ENCODE peak calls at places on chromosomes 6 and 20, in five cellular contexts. V is T-helper 1 cell; P is CMK; K is stimulated activated naive CD8-positive, alpha-beta T cell treated with anti-CD3 and anti-CD28 coated beads, Interleukin-15, amount 100 ng/mL, for 72 hours; Q is AG04450. B is an unnamed sample.

GRCh38 chr6:12476484-12476883 is 186.3 kb downstream of the EDN1 start:
- DNase-seq in V (no peak), P (no peak), K (no peak), Q (no peak), B (no peak)

GRCh38 chr6:42175860-42176259 is 2.7 kb downstream of the GUCA1A start:
- DNase-seq in V (no peak), P (no peak), K (no peak), Q (no peak), B (no peak)

GRCh38 chr20:25600632-25601031 is 15.3 kb upstream of the NINL start:
- DNase-seq in V (no peak), P (no peak), K (no peak), Q (no peak), B (no peak)

GRCh38 chr6:13579911-13580310 is 5.5 kb downstream of the SIRT5 start:
- DNase-seq in V (no peak), P (no peak), K (no peak), Q (no peak), B (no peak)

GRCh38 chr6:129276986-129277385 is 394.0 kb downstream of the LAMA2 start:
- DNase-seq in V (no peak), P (no peak), K (no peak), Q (no peak), B (no peak)

GRCh38 chr20:46724343-46724959 is 15.0 kb downstream of the SLC2A10 start:
- DNase-seq in V (no peak), P (no peak), K (no peak), Q (no peak), B (no peak)

GRCh38 chr6:51300510-51300909 is 481.8 kb downstream of the TFAP2B start:
- DNase-seq in V (no peak), P (no peak), K (no peak), Q (no peak), B (no peak)

GRCh38 chr6:54801669-54802068 is 44.9 kb upstream of the FAM83B start:
- DNase-seq in V (no peak), P (no peak), K (no peak), Q (peak), B (no peak)

GRCh38 chr6:31356216-31356945 is 598 bp downstream of the HLA-B start:
- DNase-seq in V (peak), P (no peak), K (peak), Q (no peak), B (no peak)

GRCh38 chr6:109187399-109188114 is 92.2 kb downstream of the CEP57L1 start:
- DNase-seq in V (peak), P (peak), K (peak), Q (no peak), B (peak)

GRCh38 chr6:46312657-46313056 is 141.9 kb upstream of the ENPP5 start:
- DNase-seq in V (no peak), P (no peak), K (no peak), Q (no peak), B (no peak)

GRCh38 chr6:105804436-105804835 is 281.7 kb upstream of the PRDM1 start:
- DNase-seq in V (no peak), P (no peak), K (no peak), Q (no peak), B (no peak)

GRCh38 chr20:22890605-22891300 is 144.4 kb upstream of the SSTR4 start:
- DNase-seq in V (no peak), P (no peak), K (no peak), Q (no peak), B (no peak)

GRCh38 chr20:37868998-37869861 is 33.7 kb upstream of the VSTM2L start:
- DNase-seq in V (no peak), P (no peak), K (no peak), Q (no peak), B (no peak)

GRCh38 chr20:48157970-48158369 is 372.7 kb upstream of the SULF2 start:
- DNase-seq in V (no peak), P (no peak), K (no peak), Q (no peak), B (peak)

GRCh38 chr20:48180039-48180438 is 394.8 kb upstream of the SULF2 start:
- DNase-seq in V (no peak), P (no peak), K (no peak), Q (no peak), B (no peak)

GRCh38 chr6:36911946-36912555 is 26.3 kb downstream of the C6orf89 start:
- DNase-seq in V (peak), P (peak), K (no peak), Q (no peak), B (no peak)

GRCh38 chr20:56517641-56518040 is 6.9 kb upstream of the FAM209A start:
- DNase-seq in V (no peak), P (no peak), K (no peak), Q (no peak), B (no peak)

GRCh38 chr20:58697201-58697866 is 4.7 kb downstream of the NPEPL1 start:
- DNase-seq in V (no peak), P (no peak), K (no peak), Q (no peak), B (no peak)

GRCh38 chr6:168198302-168199180 is 119.5 kb upstream of the FRMD1 start:
- DNase-seq in V (no peak), P (no peak), K (no peak), Q (no peak), B (no peak)

B was measured in mucosa of gallbladder.